ENCODE peak calls at places on chromosomes 5 and 9, in six cellular contexts. M is cardiac fibroblast, I is NB4, N is BJ, B is endothelial cell of umbilical vein, Y is WTC11. V is an unnamed sample.

GRCh38 chr5:61687371-61687770 is 355.3 kb downstream of the ZSWIM6 start:
- DNase-seq in M (peak), I (no peak), N (peak), B (no peak), Y (no peak), V (no peak)

GRCh38 chr9:3431890-3432289 is 93.9 kb downstream of the RFX3 start:
- DNase-seq in M (no peak), I (no peak), N (no peak), B (no peak), Y (no peak), V (no peak)

GRCh38 chr5:36875789-36876388 is 680 bp upstream of the NIPBL start:
- DNase-seq in M (peak), I (peak), N (no peak), B (peak), Y (peak), V (no peak)

GRCh38 chr9:81074261-81074660 is 615.1 kb downstream of the TLE1 start:
- DNase-seq in M (no peak), I (no peak), N (no peak), B (no peak), Y (no peak), V (no peak)

GRCh38 chr5:129135633-129136032 is 41.1 kb downstream of the ISOC1 start:
- DNase-seq in M (no peak), I (peak), N (no peak), B (no peak), Y (peak), V (no peak)

GRCh38 chr5:78527054-78527884 is 121.3 kb downstream of the LHFPL2 start:
- DNase-seq in M (peak), I (no peak), N (peak), B (peak), Y (no peak), V (no peak)

GRCh38 chr9:130997925-130998595 is 10.9 kb upstream of the LAMC3 start:
- DNase-seq in M (peak), I (peak), N (no peak), B (peak), Y (peak), V (no peak)

GRCh38 chr9:117034862-117035261 is 347.8 kb downstream of the TRIM32 start:
- DNase-seq in M (peak), I (peak), N (no peak), B (no peak), Y (peak), V (no peak)

GRCh38 chr5:64649512-64649911 is 40.8 kb upstream of the SHISAL2B start:
- DNase-seq in M (no peak), I (no peak), N (no peak), B (no peak), Y (no peak), V (no peak)

GRCh38 chr5:141954193-141954592 is 3.8 kb downstream of the PCDH12 start:
- DNase-seq in M (no peak), I (no peak), N (no peak), B (no peak), Y (no peak), V (no peak)

GRCh38 chr5:38780950-38781349 is 64.9 kb upstream of the OSMR start:
- DNase-seq in M (peak), I (no peak), N (no peak), B (peak), Y (no peak), V (no peak)

GRCh38 chr5:68780299-68780960 is 313.4 kb upstream of the SLC30A5 start:
- DNase-seq in M (no peak), I (no peak), N (no peak), B (no peak), Y (no peak), V (no peak)

GRCh38 chr9:33453999-33454660 is 6.7 kb upstream of the AQP3 start:
- DNase-seq in M (no peak), I (no peak), N (no peak), B (no peak), Y (no peak), V (no peak)

GRCh38 chr9:99445377-99445891 is 223.4 kb downstream of the SEC61B start:
- DNase-seq in M (peak), I (no peak), N (peak), B (no peak), Y (no peak), V (no peak)

GRCh38 chr9:21831841-21832509 is 29.5 kb downstream of the MTAP start:
- DNase-seq in M (peak), I (no peak), N (peak), B (peak), Y (no peak), V (peak)

GRCh38 chr9:6779417-6780241 is 21.9 kb downstream of the KDM4C start:
- DNase-seq in M (peak), I (no peak), N (no peak), B (peak), Y (no peak), V (no peak)

GRCh38 chr5:4053111-4053510 is 457.5 kb downstream of the IRX1 start:
- DNase-seq in M (no peak), I (no peak), N (no peak), B (no peak), Y (no peak), V (no peak)

DNA sequence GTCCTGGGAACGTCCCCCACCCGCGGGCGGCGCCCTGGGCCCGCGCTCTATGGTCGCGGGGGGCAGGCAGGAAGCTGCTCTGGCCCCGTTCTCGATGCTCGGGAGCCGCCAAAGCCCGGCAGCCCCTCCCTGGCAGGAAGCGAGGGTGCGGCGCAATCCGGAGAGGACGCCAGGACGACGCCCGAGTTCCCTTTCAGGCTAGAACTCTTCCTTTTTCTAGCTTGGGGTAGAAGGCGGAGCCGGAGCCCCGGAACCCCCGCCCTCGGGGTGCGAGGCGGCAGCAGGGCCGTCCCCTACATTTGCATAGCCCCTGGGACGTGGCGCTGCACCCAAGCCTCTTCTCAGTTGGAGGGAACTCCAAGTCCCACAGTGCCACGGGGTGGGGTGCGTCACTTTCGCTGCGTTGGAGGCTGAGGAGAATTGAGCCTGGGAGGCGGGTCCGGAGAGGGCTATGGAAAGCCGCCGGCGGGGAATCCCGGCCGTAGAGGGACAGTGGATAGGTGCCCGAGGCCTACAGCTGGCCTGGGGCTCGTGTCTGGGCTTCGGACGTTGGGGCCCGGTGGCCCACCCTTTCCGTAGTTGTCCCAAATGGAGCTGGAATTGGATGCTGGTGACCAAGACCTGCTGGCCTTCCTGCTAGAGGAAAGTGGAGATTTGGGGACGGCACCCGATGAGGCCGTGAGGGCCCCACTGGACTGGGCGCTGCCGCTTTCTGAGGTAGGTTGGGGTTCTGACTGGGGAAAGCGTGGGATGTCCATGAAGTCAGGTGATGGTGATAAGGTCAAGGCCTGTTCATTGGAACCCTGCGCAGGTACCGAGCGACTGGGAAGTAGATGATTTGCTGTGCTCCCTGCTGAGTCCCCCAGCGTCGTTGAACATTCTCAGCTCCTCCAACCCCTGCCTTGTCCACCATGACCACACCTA is at the start of the genes CREB3 and TLN1:
- DNase-seq in M (peak), I (peak), N (peak), B (peak), Y (peak), V (peak)
- TF ChIP-seq CTCF in M (no peak), I (no peak), N (no peak), B (peak), Y (no peak), V (no peak)

DNA sequence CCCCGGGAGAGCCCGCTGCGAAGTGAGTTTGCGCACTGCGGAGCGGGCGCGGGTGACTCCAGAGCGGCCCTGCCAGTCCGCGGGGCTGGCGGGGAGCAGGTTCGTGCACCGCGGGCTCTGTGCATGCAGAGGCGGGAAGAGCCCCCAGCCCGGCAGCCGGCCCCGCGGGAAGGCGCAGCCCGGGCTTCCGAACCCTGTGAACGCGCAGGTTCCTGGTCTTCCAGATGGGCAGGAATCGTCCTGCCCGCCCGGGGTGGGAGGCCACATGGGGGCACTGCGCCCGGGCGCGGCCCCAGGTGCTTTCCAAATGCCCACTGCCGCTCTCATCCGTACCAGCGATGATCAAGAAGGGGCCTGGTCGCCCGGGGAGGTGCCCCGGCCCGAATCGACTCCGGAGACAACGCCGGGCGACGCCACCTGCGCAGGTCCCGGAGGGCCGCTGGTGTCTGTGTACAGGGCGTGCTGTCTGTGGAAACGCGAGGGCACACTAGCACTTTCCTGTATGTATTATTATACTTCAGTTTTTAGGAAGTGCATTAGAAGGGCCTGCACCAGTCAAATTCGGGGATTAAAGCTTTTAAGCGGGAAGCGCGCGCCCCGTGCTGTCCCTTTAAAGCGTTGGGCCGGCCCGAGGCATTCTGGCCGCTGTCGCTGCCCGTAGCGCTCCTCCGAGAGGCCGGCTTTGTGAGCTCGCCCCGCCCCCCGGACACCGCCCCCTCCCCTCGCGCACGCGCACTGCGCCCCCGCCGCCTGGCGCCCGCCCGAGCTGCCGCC is at the start of gene WDR5:
- DNase-seq in M (peak), I (peak), N (no peak), B (peak), Y (peak), V (peak)
- TF ChIP-seq CTCF in M (peak), I (peak), N (peak), B (peak), Y (no peak), V (no peak)

DNA sequence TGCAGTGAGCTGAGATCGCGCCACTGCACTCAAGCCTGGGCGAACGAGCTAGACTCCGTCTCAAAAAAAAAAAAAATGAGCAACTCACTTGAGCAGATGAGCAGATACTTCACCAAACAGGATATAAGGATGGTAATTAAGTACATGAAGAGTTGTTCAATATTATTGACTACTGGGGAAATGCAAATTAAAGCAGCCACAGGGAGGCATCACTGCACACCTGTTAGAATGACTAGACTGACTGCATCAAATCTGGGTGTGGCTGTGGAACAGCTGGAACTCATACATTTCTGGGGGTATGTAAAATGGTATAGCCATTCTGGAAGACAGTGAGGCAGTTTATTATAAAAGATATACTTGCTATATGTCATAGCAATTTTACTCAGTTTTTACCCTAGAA is 93.0 kb downstream of the WNK2 start:
- DNase-seq in M (no peak), I (no peak), N (no peak), B (no peak), Y (no peak), V (no peak)
- TF ChIP-seq CTCF in M (no peak), I (no peak), N (no peak), B (no peak), Y (no peak), V (peak)

GRCh38 chr9:110426052-110426709 is 88.5 kb upstream of the TXNDC8 start:
- DNase-seq in M (peak), I (peak), N (no peak), B (peak), Y (no peak), V (no peak)
- TF ChIP-seq CTCF in M (no peak), I (peak), N (peak), B (peak), Y (no peak), V (peak)

DNA sequence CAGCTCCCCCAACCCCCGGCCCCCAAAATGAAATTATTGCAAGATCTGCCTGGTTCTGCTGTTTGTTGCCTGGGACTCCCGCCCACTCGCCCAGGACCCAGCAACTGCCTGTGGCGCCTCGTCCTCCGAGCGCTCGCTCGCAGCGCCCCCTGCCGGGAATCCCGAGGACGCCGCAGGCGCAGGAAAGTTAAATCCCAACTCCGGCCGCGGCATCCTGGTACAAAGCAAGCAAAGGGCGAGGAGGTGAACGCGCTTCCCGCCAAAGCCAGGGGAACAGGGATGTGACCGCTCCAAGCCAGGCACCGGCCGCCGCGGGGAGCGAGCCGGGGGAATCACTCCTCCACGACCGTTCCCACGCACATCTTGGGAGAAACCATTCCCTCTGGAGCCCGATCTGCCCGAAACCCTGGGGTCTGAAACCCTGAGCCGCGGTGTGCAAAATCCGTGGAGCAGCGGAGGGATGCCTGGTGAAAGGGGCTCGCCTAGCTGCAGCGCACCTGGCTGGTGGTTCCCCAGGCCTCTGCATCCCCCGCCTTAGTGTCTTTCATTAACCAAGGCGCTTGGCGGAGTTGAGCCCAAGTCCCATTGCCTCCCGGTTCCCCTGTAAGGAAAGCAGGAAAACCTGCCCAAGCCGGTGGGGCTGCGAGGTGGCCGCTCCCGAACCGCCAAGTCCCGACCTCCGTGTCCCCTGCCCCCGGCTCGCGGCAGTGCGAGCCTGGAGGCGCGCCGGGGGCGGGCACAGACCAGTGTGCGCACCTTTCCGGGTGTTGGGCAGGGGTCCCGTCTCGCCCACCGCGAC is 1.2 kb downstream of the SEMA5A start:
- DNase-seq in M (peak), I (peak), N (no peak), B (peak), Y (peak), V (peak)
- TF ChIP-seq CTCF in M (peak), I (peak), N (peak), B (peak), Y (peak), V (peak)

GRCh38 chr9:71519098-71519497 is 249.2 kb downstream of the CEMIP2 start:
- DNase-seq in M (no peak), I (no peak), N (no peak), B (no peak), Y (no peak), V (no peak)
- TF ChIP-seq CTCF in M (no peak), I (no peak), N (no peak), B (no peak), Y (no peak), V (no peak)

GRCh38 chr5:35436441-35437057 is 181.1 kb upstream of the SPEF2 start:
- DNase-seq in M (peak), I (peak), N (no peak), B (peak), Y (no peak), V (no peak)
- TF ChIP-seq CTCF in M (peak), I (peak), N (peak), B (peak), Y (peak), V (peak)

GRCh38 chr9:77215874-77216273 is 38.5 kb downstream of the VPS13A start:
- DNase-seq in M (peak), I (peak), N (no peak), B (peak), Y (no peak), V (no peak)
- TF ChIP-seq CTCF in M (peak), I (peak), N (peak), B (peak), Y (no peak), V (peak)

V was measured in GM12864.